ENCODE peak calls at places on chromosomes 13 and 19, in seven cellular contexts. Z, X, U, V, Q, F and R are unnamed samples.

GRCh38 chr19:14277608-14278007 is 71.6 kb upstream of the ADGRL1 start:
- DNase-seq in Z (no peak), X (no peak), U (no peak), V (no peak), Q (no peak), F (no peak), R (no peak)

GRCh38 chr13:20270163-20270865 is 38.2 kb upstream of the GJB6 start:
- DNase-seq in Z (no peak), X (no peak), U (no peak), V (no peak), Q (no peak), F (no peak), R (no peak)

GRCh38 chr19:54460230-54461005 is 3.2 kb downstream of the LENG9 start:
- DNase-seq in Z (no peak), X (no peak), U (no peak), V (no peak), Q (no peak), F (no peak), R (no peak)

GRCh38 chr13:98706446-98707110 is 45.9 kb downstream of the SLC15A1 start:
- DNase-seq in Z (no peak), X (no peak), U (no peak), V (no peak), Q (peak; percentile 40), F (no peak), R (no peak)

GRCh38 chr19:37691881-37692504 is 27.6 kb downstream of the ZNF607 start:
- DNase-seq in Z (peak; percentile 37), X (peak; percentile 88), U (peak; percentile 62), V (peak; percentile 94), Q (no peak), F (no peak), R (peak; percentile 78)

GRCh38 chr13:20312292-20312691 is 80.2 kb upstream of the GJB6 start:
- DNase-seq in Z (no peak), X (no peak), U (no peak), V (no peak), Q (no peak), F (no peak), R (no peak)

GRCh38 chr19:11506101-11506555 is 489 bp upstream of the ZNF653 start:
- DNase-seq in Z (no peak), X (no peak), U (no peak), V (no peak), Q (no peak), F (no peak), R (no peak)

GRCh38 chr13:65093352-65093751 is 2136.8 kb downstream of the PCDH9 start:
- DNase-seq in Z (no peak), X (no peak), U (no peak), V (no peak), Q (no peak), F (no peak), R (no peak)

GRCh38 chr19:2315818-2316353 is 7.9 kb upstream of the LINGO3 start:
- DNase-seq in Z (no peak), X (peak; percentile 80), U (no peak), V (peak; percentile 72), Q (peak; percentile 43), F (peak; percentile 71), R (peak; percentile 52)

GRCh38 chr19:9885077-9885552 is 50.0 kb downstream of the PIN1 start:
- DNase-seq in Z (no peak), X (no peak), U (no peak), V (peak; percentile 73), Q (no peak), F (no peak), R (no peak)

GRCh38 chr13:35791191-35791902 is 314.9 kb upstream of the MAB21L1 start:
- DNase-seq in Z (no peak), X (no peak), U (no peak), V (peak; percentile 90), Q (peak; percentile 35), F (no peak), R (no peak)

GRCh38 chr13:70829748-70830147 is 721.5 kb upstream of the KLHL1 start:
- DNase-seq in Z (no peak), X (no peak), U (no peak), V (no peak), Q (no peak), F (no peak), R (no peak)